ENCODE peak calls at places on chromosomes 7 and 10, in eight cellular contexts. N, V, M, Z, U, O, H and P are unnamed samples.

GRCh38 chr7:117728858-117729257 is 144.4 kb downstream of the CTTNBP2 start:
- DNase-seq in Z (no peak), M (no peak), H (no peak), V (no peak), U (no peak), O (no peak), N (no peak), P (no peak)

GRCh38 chr7:105713488-105714465 is 132.5 kb upstream of the EFCAB10 start:
- DNase-seq in O (no peak), V (no peak), M (no peak), Z (no peak), U (no peak), N (no peak), H (no peak), P (no peak)

GRCh38 chr10:23512355-23513058 is 73.6 kb downstream of the OTUD1 start:
- DNase-seq in V (peak; percentile 15), N (no peak), U (no peak), H (no peak), Z (no peak), O (no peak), M (no peak), P (no peak)

GRCh38 chr7:25820432-25821040 is 331.5 kb upstream of the NFE2L3 start:
- DNase-seq in M (no peak), V (peak; percentile 26), N (no peak), O (no peak), Z (no peak), U (no peak), H (no peak), P (no peak)

GRCh38 chr7:114865564-114865963 is 56.3 kb upstream of the MDFIC start:
- DNase-seq in V (peak; percentile 6), H (peak; percentile 46), U (peak; percentile 40), N (peak; percentile 19), Z (peak; percentile 39), M (no peak), O (peak; percentile 48), P (peak; percentile 78)

GRCh38 chr7:138816650-138817049 is 18.7 kb upstream of the ATP6V0A4 start:
- DNase-seq in Z (no peak), M (no peak), V (no peak), N (no peak), H (no peak), O (no peak), U (no peak), P (no peak)

GRCh38 chr10:47420305-47421056 is 36.4 kb upstream of the ZNF488 start:
- DNase-seq in N (no peak), H (no peak), Z (no peak), M (no peak), U (no peak), O (no peak), V (no peak), P (peak; percentile 68)

GRCh38 chr7:156475666-156476065 is 164.9 kb upstream of the RNF32 start:
- DNase-seq in V (peak; percentile 37), H (no peak), N (no peak), U (no peak), Z (no peak), M (no peak), O (no peak), P (no peak)

GRCh38 chr10:117429644-117430043 is 54.4 kb upstream of the PDZD8 start:
- DNase-seq in N (no peak), O (no peak), U (no peak), M (no peak), Z (no peak), V (no peak), H (no peak), P (no peak)

GRCh38 chr10:84333864-84334451 is 5.6 kb downstream of the CCSER2 start:
- DNase-seq in M (no peak), H (no peak), O (no peak), V (no peak), U (no peak), N (no peak), Z (no peak), P (no peak)

GRCh38 chr7:73647725-73648592 is 19.7 kb upstream of the VPS37D start:
- DNase-seq in U (no peak), M (peak; percentile 73), N (no peak), O (no peak), Z (peak; percentile 25), V (peak; percentile 43), H (peak; percentile 83), P (peak; percentile 76)

GRCh38 chr7:157009778-157010587 is 480 bp downstream of the MNX1 start:
- DNase-seq in O (no peak), H (no peak), U (no peak), M (no peak), N (no peak), Z (no peak), V (peak; percentile 60), P (peak; percentile 72)

GRCh38 chr7:39952791-39953190 is 2.7 kb downstream of the CDK13 start:
- DNase-seq in N (no peak), H (no peak), V (no peak), O (no peak), Z (no peak), U (no peak), M (no peak), P (no peak)

GRCh38 chr10:96687317-96688012 is 32.8 kb downstream of the PIK3AP1 start:
- DNase-seq in M (no peak), H (no peak), O (no peak), U (no peak), N (no peak), V (no peak), Z (no peak), P (no peak)

DNA sequence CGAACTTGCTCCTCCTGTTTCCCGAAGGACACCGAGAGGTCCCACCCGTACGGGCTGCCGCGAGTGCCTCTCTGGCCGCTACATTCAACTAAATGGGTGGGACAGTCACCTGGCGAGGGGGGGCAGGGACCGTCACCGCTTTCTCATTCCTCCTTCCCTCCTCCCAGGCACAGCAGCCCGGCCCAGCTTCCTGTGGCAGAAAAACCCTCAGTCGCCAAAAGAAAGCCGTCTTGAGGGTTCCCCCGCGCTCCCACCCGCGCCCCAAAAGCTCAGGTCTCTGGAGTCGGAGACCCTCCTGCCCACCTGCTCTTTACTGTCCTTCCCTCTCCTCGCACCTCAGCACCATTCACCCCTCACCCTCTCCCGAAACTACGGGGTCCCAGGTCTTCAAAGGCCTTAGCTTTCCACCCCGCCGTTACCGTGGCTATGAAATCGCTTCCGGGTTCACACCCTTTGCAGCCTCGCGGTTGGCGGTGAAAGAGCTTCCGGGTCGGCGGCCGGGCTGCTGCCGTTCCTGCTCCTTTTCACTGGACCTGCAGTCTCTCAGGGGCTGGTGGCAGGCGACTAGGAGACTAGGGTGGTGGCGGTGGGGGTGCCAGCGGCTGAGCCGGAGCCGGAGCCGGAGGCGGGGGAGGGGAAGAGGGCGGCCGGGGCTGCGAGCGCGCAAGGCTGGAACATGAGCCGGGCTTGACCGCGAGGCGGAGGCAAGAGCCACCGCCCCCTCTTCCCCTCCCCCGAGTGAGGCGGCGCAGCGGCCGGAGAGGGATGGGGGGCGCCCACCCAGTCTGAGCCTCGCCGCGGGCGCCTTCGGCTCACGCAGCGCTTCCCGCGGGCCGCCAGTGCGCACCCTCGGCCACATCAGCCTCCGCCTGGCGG is at the start of the genes ANKIB1 and KRIT1:
- DNase-seq in V (peak; percentile 80), H (peak; percentile 90), N (peak; percentile 83), U (peak; percentile 92), O (peak; percentile 92), M (peak; percentile 88), Z (peak; percentile 87), P (peak; percentile 97)
- TF ChIP-seq CTCF in V (no peak), H (no peak), N (no peak), U (peak; percentile 26), O (peak; percentile 10), M (no peak), Z (no peak), P (no peak)

DNA sequence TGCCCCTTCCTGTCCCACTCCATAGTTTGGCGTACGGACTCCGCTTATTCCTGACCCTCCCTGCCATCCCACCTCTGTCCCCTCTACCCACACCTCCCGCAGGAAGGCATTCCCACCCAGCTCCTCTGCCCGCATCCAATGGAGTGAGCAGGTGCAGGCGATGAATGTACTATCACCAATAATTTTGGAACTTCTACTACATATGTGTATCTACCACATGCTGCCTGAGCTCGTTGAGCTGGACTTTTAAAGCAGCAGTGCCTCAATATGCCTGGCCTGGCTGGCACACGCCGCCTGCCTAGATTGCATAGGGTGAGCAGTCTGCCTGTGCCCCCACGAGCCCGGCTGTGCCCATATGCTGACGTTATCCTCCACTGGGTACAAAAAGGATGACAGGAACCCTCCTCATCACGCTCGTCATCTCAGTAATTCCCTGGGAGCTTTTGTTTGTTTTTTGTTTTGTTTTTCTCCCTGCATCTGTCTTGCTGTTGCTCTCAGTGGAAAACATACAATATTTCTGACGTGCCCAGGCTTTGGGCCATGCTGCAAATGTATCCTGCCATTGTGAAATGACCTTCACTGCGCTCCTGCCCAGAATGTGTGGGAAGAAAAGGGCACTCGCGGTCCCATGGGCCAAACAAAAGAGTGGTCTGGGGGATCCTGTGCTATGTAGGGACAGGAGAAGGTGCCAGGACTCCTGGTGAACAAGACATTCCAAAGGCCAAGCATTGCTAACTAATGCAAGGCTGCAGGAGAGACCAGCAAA is 302.8 kb downstream of the PTPRN2 start:
- DNase-seq in Z (no peak), M (no peak), U (no peak), N (peak; percentile 1), V (no peak), H (peak; percentile 11), O (no peak), P (no peak)
- H3K9me3 ChIP-seq in Z (peaks cover 27% of the 10 kb centered on the region), M (no peaks in the 10 kb centered on the region), U (peaks cover 36% of the 10 kb centered on the region), N (no peaks in the 10 kb centered on the region), V (peaks cover 7% of the 10 kb centered on the region), H (no peaks in the 10 kb centered on the region), O (peaks cover 29% of the 10 kb centered on the region), P (peaks cover 31% of the 10 kb centered on the region)

DNA sequence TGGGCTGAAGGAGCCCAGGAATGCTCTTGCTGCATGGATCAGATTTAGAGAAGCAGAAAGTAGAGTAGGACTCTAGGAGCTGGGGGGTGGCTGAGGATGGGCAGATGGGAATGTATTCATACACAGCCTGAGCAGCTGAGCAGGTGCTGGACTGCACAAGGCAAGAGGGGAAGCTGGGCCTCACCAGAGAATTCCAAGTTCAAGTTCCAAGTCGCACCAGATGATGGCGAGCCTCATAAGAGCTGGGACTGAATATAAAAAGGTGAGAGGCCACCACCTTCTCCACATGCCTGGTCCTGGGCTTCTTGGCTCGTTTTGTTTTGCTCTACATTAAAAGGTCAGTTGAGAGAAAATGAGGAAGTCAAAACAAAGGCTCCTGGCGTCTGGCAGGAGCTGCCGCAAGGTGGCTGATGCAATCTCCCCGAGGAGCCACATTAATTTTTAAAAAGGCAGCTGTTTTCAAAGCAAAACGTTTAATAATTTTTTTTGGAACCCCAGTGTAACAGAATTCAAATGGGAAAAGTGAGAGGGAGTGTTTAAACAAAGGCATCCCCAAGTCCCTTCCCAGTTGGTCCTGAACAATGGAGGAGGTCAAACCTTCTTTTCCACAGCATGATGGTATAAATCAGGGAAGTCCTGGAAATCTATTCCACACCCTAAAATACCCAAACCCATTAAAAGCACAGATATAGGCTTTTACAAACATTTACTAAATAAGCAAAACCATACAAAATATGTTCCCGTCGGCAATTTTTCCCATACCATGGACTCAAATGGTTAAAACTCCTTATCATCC is 9.5 kb downstream of the CYREN start:
- DNase-seq in H (no peak), N (no peak), O (no peak), U (no peak), M (no peak), V (no peak), Z (no peak), P (peak; percentile 78)
- TF ChIP-seq CTCF in H (no peak), N (no peak), O (no peak), U (no peak), M (no peak), V (no peak), Z (no peak), P (no peak)

DNA sequence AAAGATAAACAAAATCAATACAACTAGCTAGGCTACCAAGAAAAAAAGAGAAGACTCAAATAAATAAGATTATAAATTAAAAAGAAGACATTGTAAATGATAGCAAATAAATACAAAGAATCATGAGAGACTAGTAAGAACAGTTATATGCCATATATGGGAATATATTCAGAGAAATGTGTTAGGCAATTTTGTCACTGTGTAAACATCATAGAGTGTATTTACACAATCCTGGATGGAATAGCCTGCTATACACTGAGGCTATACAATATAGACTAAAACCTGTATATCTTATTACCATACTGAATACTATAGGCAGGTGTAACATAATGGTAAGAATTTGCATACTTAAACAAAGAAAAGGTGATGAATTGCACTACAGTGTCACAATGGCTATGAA is 717.4 kb downstream of the PARD3 start:
- DNase-seq in V (no peak), M (no peak), Z (no peak), U (no peak), N (no peak), O (no peak), H (no peak), P (no peak)
- H3K9me3 ChIP-seq in V (peaks cover 35% of the 10 kb centered on the region), M (no peaks in the 10 kb centered on the region), Z (peaks cover 9% of the 10 kb centered on the region), U (peaks cover 18% of the 10 kb centered on the region), N (no peaks in the 10 kb centered on the region), O (peaks cover 11% of the 10 kb centered on the region), H (no peaks in the 10 kb centered on the region), P (peaks cover 46% of the 10 kb centered on the region)